ENCODE peak calls at places on chromosomes 16 and 17, in seven cellular contexts. One of them, this sample, is unnamed.

GRCh38 chr16:66619534-66620418 is 15.3 kb downstream of the CMTM3 start:
- DNase-seq in MM.1S: no peak
- DNase-seq in neural progenitor cell: no peak
- DNase-seq in HCT116: no peak
- DNase-seq in GM23248: peak; percentile 81
- DNase-seq in PC-3: no peak
- DNase-seq in GM23338: no peak
- DNase-seq in this sample: no peak

GRCh38 chr17:305090-305976 is 47.3 kb downstream of the RPH3AL start:
- DNase-seq in MM.1S: no peak
- DNase-seq in neural progenitor cell: no peak
- DNase-seq in HCT116: no peak
- DNase-seq in GM23248: peak; percentile 6
- DNase-seq in PC-3: peak; percentile 9
- DNase-seq in GM23338: no peak
- DNase-seq in this sample: peak; percentile 23

GRCh38 chr17:81428521-81428920 is 33.3 kb downstream of the BAHCC1 start:
- DNase-seq in MM.1S: no peak
- DNase-seq in neural progenitor cell: no peak
- DNase-seq in HCT116: no peak
- DNase-seq in GM23248: no peak
- DNase-seq in PC-3: no peak
- DNase-seq in GM23338: no peak
- DNase-seq in this sample: no peak

GRCh38 chr16:57383276-57384247 is 11.3 kb downstream of the CX3CL1 start:
- DNase-seq in MM.1S: no peak
- DNase-seq in neural progenitor cell: no peak
- DNase-seq in HCT116: no peak
- DNase-seq in GM23248: peak; percentile 43
- DNase-seq in PC-3: peak; percentile 31
- DNase-seq in GM23338: no peak
- DNase-seq in this sample: peak; percentile 80

GRCh38 chr17:80586464-80587228 is 42.0 kb downstream of the RPTOR start:
- DNase-seq in MM.1S: no peak
- DNase-seq in neural progenitor cell: no peak
- DNase-seq in HCT116: no peak
- DNase-seq in GM23248: no peak
- DNase-seq in PC-3: no peak
- DNase-seq in GM23338: no peak
- DNase-seq in this sample: no peak

GRCh38 chr16:53068423-53068833 is 13.6 kb downstream of the CHD9 start:
- DNase-seq in MM.1S: peak; percentile 83
- DNase-seq in neural progenitor cell: no peak
- DNase-seq in HCT116: no peak
- DNase-seq in GM23248: no peak
- DNase-seq in PC-3: no peak
- DNase-seq in GM23338: no peak
- DNase-seq in this sample: no peak

GRCh38 chr16:80285089-80285488 is 255.7 kb upstream of the DYNLRB2 start:
- DNase-seq in MM.1S: no peak
- DNase-seq in neural progenitor cell: no peak
- DNase-seq in HCT116: no peak
- DNase-seq in GM23248: peak; percentile 93
- DNase-seq in PC-3: no peak
- DNase-seq in GM23338: no peak
- DNase-seq in this sample: peak; percentile 39

GRCh38 chr17:78168906-78169793 is 769 bp downstream of the SYNGR2 start:
- DNase-seq in MM.1S: peak; percentile 63
- DNase-seq in neural progenitor cell: peak; percentile 60
- DNase-seq in HCT116: peak; percentile 64
- DNase-seq in GM23248: peak; percentile 66
- DNase-seq in PC-3: peak; percentile 84
- DNase-seq in GM23338: peak; percentile 83
- DNase-seq in this sample: peak; percentile 79

GRCh38 chr17:31535581-31535981 is 144.1 kb downstream of the RAB11FIP4 start:
- DNase-seq in MM.1S: peak; percentile 89
- DNase-seq in neural progenitor cell: no peak
- DNase-seq in HCT116: no peak
- DNase-seq in GM23248: no peak
- DNase-seq in PC-3: no peak
- DNase-seq in GM23338: no peak
- DNase-seq in this sample: no peak

GRCh38 chr16:88381820-88382451 is 823 bp upstream of the ZNF469 start:
- DNase-seq in MM.1S: no peak
- DNase-seq in neural progenitor cell: no peak
- DNase-seq in HCT116: no peak
- DNase-seq in GM23248: no peak
- DNase-seq in PC-3: no peak
- DNase-seq in GM23338: peak; percentile 80
- DNase-seq in this sample: no peak

GRCh38 chr16:75803753-75804152 is 77.5 kb upstream of the CPHXL start:
- DNase-seq in MM.1S: no peak
- DNase-seq in neural progenitor cell: no peak
- DNase-seq in HCT116: no peak
- DNase-seq in GM23248: no peak
- DNase-seq in PC-3: no peak
- DNase-seq in GM23338: no peak
- DNase-seq in this sample: no peak

GRCh38 chr16:70018254-70018653 is 67.1 kb downstream of the CLEC18A start:
- DNase-seq in MM.1S: peak; percentile 19
- DNase-seq in neural progenitor cell: peak; percentile 42
- DNase-seq in HCT116: peak; percentile 61
- DNase-seq in GM23248: peak; percentile 10
- DNase-seq in PC-3: peak; percentile 40
- DNase-seq in GM23338: peak; percentile 72
- DNase-seq in this sample: peak; percentile 29

GRCh38 chr17:4782652-4783051 is 3.5 kb downstream of the VMO1 start:
- DNase-seq in MM.1S: no peak
- DNase-seq in neural progenitor cell: no peak
- DNase-seq in HCT116: no peak
- DNase-seq in GM23248: no peak
- DNase-seq in PC-3: no peak
- DNase-seq in GM23338: peak; percentile 54
- DNase-seq in this sample: no peak

GRCh38 chr17:39738568-39738901 is 797 bp downstream of the GRB7 start:
- DNase-seq in MM.1S: peak; percentile 77
- DNase-seq in neural progenitor cell: peak; percentile 58
- DNase-seq in HCT116: no peak
- DNase-seq in GM23248: no peak
- DNase-seq in PC-3: peak; percentile 48
- DNase-seq in GM23338: peak; percentile 79
- DNase-seq in this sample: peak; percentile 69

GRCh38 chr17:40810505-40810904 is 10.7 kb upstream of the KRT28 start:
- DNase-seq in MM.1S: no peak
- DNase-seq in neural progenitor cell: no peak
- DNase-seq in HCT116: no peak
- DNase-seq in GM23248: no peak
- DNase-seq in PC-3: peak; percentile 87
- DNase-seq in GM23338: no peak
- DNase-seq in this sample: no peak

GRCh38 chr16:66493490-66494401 is 56.2 kb downstream of the TK2 start:
- DNase-seq in MM.1S: no peak
- DNase-seq in neural progenitor cell: no peak
- DNase-seq in HCT116: no peak
- DNase-seq in GM23248: no peak
- DNase-seq in PC-3: no peak
- DNase-seq in GM23338: no peak
- DNase-seq in this sample: no peak

GRCh38 chr17:1188812-1189211 is 9.0 kb upstream of the ABR start:
- DNase-seq in MM.1S: no peak
- DNase-seq in neural progenitor cell: no peak
- DNase-seq in HCT116: no peak
- DNase-seq in GM23248: peak; percentile 87
- DNase-seq in PC-3: no peak
- DNase-seq in GM23338: no peak
- DNase-seq in this sample: no peak

GRCh38 chr17:17729620-17730249 is 48.5 kb downstream of the RAI1 start:
- DNase-seq in MM.1S: peak; percentile 56
- DNase-seq in neural progenitor cell: peak; percentile 59
- DNase-seq in HCT116: peak; percentile 19
- DNase-seq in GM23248: no peak
- DNase-seq in PC-3: peak; percentile 76
- DNase-seq in GM23338: peak; percentile 81
- DNase-seq in this sample: peak; percentile 70

GRCh38 chr17:77476920-77477805 is 336.4 kb downstream of the SEC14L1 start:
- DNase-seq in MM.1S: peak; percentile 63
- DNase-seq in neural progenitor cell: no peak
- DNase-seq in HCT116: no peak
- DNase-seq in GM23248: peak; percentile 99
- DNase-seq in PC-3: peak; percentile 89
- DNase-seq in GM23338: no peak
- DNase-seq in this sample: peak; percentile 88

GRCh38 chr16:21684199-21684598 is 20.4 kb downstream of the OTOA start:
- DNase-seq in MM.1S: no peak
- DNase-seq in neural progenitor cell: peak; percentile 33
- DNase-seq in HCT116: peak; percentile 4
- DNase-seq in GM23248: peak; percentile 17
- DNase-seq in PC-3: no peak
- DNase-seq in GM23338: peak; percentile 72
- DNase-seq in this sample: no peak

DNA sequence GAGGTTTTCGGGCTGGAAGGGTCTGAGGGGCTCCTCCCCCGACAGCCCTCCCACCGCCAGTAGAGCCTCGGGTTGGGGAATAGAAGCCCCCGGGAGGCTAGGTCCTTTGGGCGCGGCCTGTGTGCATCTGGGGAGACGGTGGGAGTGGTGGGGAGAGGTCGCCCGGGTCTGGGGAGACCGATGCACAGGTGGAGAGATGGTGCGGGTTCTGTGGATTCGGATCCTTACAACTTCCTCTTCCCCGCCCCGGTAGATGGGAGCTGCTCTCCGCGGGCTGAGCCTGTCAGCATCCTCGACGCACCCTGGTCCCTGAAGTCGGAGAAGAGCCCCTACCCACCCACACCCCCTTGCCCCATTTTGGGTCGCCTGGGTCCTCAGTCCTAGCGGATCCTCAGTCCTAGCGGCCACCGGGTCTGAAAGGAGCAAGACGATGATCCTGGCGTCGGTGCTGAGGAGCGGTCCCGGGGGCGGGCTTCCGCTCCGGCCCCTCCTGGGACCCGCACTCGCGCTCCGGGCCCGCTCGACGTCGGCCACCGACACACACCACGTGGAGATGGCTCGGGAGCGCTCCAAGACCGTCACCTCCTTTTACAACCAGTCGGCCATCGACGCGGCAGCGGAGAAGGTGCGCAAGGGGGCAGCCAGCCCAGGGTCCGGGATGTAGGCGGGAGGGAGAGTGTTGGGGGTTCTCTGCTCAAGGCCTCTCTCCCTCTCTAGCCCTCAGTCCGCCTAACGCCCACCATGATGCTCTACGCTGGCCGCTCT is 790 bp downstream of the BCKDK start:
- DNase-seq in MM.1S: no peak
- DNase-seq in neural progenitor cell: no peak
- DNase-seq in HCT116: no peak
- DNase-seq in GM23248: peak; percentile 46
- DNase-seq in PC-3: no peak
- DNase-seq in GM23338: peak; percentile 43
- DNase-seq in this sample: peak; percentile 8
- TF ChIP-seq EZH2phosphoT487 in MM.1S: no peak
- TF ChIP-seq EZH2phosphoT487 in neural progenitor cell: no peak
- TF ChIP-seq EZH2phosphoT487 in HCT116: no peak
- TF ChIP-seq EZH2phosphoT487 in GM23248: no peak
- TF ChIP-seq EZH2phosphoT487 in PC-3: no peak
- TF ChIP-seq EZH2phosphoT487 in GM23338: no peak
- TF ChIP-seq EZH2phosphoT487 in this sample: no peak

GRCh38 chr16:2470603-2471015 is 488 bp upstream of the NTN3 start:
- DNase-seq in MM.1S: no peak
- DNase-seq in neural progenitor cell: no peak
- DNase-seq in HCT116: no peak
- DNase-seq in GM23248: peak; percentile 37
- DNase-seq in PC-3: peak; percentile 24
- DNase-seq in GM23338: peak; percentile 42
- DNase-seq in this sample: no peak
- TF ChIP-seq EZH2 in MM.1S: no peak
- TF ChIP-seq EZH2 in neural progenitor cell: no peak
- TF ChIP-seq EZH2 in HCT116: no peak
- TF ChIP-seq EZH2 in GM23248: no peak
- TF ChIP-seq EZH2 in PC-3: no peak
- TF ChIP-seq EZH2 in GM23338: no peak
- TF ChIP-seq EZH2 in this sample: no peak

GRCh38 chr17:64081802-64082799 is 47.8 kb downstream of the ERN1 start:
- DNase-seq in MM.1S: peak; percentile 81
- DNase-seq in neural progenitor cell: no peak
- DNase-seq in HCT116: peak; percentile 82
- DNase-seq in GM23248: peak; percentile 73
- DNase-seq in PC-3: peak; percentile 98
- DNase-seq in GM23338: no peak
- DNase-seq in this sample: peak; percentile 52
- H3K27ac ChIP-seq in MM.1S: peak overlapping the region; percentile 100
- H3K27ac ChIP-seq in neural progenitor cell: no peak overlapping the region
- H3K27ac ChIP-seq in HCT116: peak overlapping the region; percentile 6
- H3K27ac ChIP-seq in GM23248: peak overlapping the region; percentile 66
- H3K27ac ChIP-seq in PC-3: peak overlapping the region; percentile 95
- H3K27ac ChIP-seq in GM23338: peak overlapping the region; percentile 11
- H3K27ac ChIP-seq in this sample: peak overlapping the region; percentile 84

DNA sequence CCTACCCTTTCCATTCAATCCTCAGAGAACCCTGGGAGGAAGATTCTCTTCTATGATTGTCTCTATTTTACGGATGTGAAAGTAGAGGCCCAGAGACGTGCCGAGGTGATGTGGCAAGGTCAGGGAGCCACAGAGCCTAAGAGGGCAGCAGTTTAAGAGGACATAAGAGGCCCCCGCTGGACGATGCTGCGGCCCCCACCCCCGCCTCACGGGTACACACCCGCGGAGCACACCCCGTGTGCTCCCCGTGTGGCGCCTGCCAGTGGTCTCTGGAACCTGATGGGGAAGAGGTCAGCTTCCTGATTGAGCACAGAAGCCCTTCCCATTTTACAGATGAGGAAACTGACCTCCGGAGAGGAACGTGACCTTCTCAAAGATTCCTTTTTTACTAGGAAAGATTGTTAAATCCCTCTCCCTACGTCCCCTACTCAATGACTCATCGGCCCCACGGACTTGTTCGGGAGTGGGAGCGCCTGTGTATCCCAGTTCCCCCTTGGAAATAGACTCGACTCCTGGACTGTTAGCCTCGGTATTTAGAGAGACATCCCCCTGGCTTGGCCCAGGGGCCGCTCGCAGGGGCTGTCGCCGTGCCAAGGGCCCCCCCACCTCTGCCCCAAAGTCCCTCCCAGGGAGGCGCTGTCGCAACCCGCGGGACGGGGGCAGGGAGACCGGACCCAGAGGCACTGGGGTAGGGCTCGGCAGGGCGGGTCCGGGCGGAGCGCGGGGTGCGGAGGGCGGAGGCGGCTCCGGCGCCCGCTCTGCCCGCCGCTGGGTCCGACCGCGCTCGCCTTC is at the start of gene ABCC3:
- DNase-seq in MM.1S: no peak
- DNase-seq in neural progenitor cell: peak; percentile 63
- DNase-seq in HCT116: no peak
- DNase-seq in GM23248: peak; percentile 68
- DNase-seq in PC-3: peak; percentile 75
- DNase-seq in GM23338: no peak
- DNase-seq in this sample: peak; percentile 80
- TF ChIP-seq EZH2phosphoT487 in MM.1S: no peak
- TF ChIP-seq EZH2phosphoT487 in neural progenitor cell: no peak
- TF ChIP-seq EZH2phosphoT487 in HCT116: no peak
- TF ChIP-seq EZH2phosphoT487 in GM23248: no peak
- TF ChIP-seq EZH2phosphoT487 in PC-3: no peak
- TF ChIP-seq EZH2phosphoT487 in GM23338: no peak
- TF ChIP-seq EZH2phosphoT487 in this sample: peak; percentile 20

GRCh38 chr16:19883296-19883951 is 1.2 kb downstream of the GPRC5B start:
- DNase-seq in MM.1S: no peak
- DNase-seq in neural progenitor cell: peak; percentile 80
- DNase-seq in HCT116: no peak
- DNase-seq in GM23248: peak; percentile 16
- DNase-seq in PC-3: no peak
- DNase-seq in GM23338: peak; percentile 87
- DNase-seq in this sample: peak; percentile 56
- TF ChIP-seq EZH2 in MM.1S: no peak
- TF ChIP-seq EZH2 in neural progenitor cell: no peak
- TF ChIP-seq EZH2 in HCT116: no peak
- TF ChIP-seq EZH2 in GM23248: peak; percentile 25
- TF ChIP-seq EZH2 in PC-3: no peak
- TF ChIP-seq EZH2 in GM23338: no peak
- TF ChIP-seq EZH2 in this sample: no peak

This sample was measured in hepatocyte.